ENCODE peak calls at places on chromosomes 5 and 9, in nine cellular contexts. X, M, U, J, B, E, G, H and Y are unnamed samples.

GRCh38 chr9:447230-448025 is 232.8 kb downstream of the DOCK8 start:
- DNase-seq in B (peak), M (no peak), E (no peak), G (no peak), H (no peak), U (peak), X (peak), J (peak), Y (no peak)

GRCh38 chr5:35094966-35095365 is 47.2 kb upstream of the AGXT2 start:
- DNase-seq in H (no peak), B (no peak), X (no peak), M (no peak), J (no peak), U (no peak), E (no peak), G (no peak), Y (no peak)

GRCh38 chr5:155127552-155127951 is 114.0 kb downstream of the KIF4B start:
- DNase-seq in J (no peak), U (no peak), X (no peak), B (no peak), G (no peak), H (no peak), E (no peak), M (no peak), Y (no peak)

GRCh38 chr9:91945277-91946074 is 4.6 kb downstream of the ROR2 start:
- DNase-seq in M (no peak), G (peak), B (no peak), H (no peak), X (no peak), E (no peak), J (peak), U (no peak), Y (no peak)

GRCh38 chr9:133492061-133493021 is 13.4 kb upstream of the SLC2A6 start:
- DNase-seq in X (no peak), H (no peak), U (no peak), B (no peak), E (no peak), M (no peak), G (no peak), J (no peak), Y (no peak)

GRCh38 chr5:111694183-111694582 is 62.8 kb downstream of the NREP start:
- DNase-seq in B (no peak), H (no peak), M (no peak), U (no peak), X (no peak), G (no peak), E (no peak), J (peak), Y (no peak)

GRCh38 chr5:31364881-31365636 is 166.8 kb downstream of the DROSHA start:
- DNase-seq in E (no peak), G (no peak), J (peak), B (no peak), X (no peak), U (no peak), H (no peak), M (no peak), Y (no peak)

GRCh38 chr5:127536687-127537086 is 19.2 kb downstream of the PRRC1 start:
- DNase-seq in U (no peak), B (no peak), X (no peak), M (peak), J (peak), G (no peak), H (no peak), E (no peak), Y (no peak)

GRCh38 chr9:131732636-131733340 is 7.1 kb downstream of the RAPGEF1 start:
- DNase-seq in X (no peak), G (no peak), B (peak), H (no peak), M (no peak), J (no peak), U (peak), E (no peak), Y (no peak)

GRCh38 chr5:113520429-113520828 is 6.9 kb downstream of the YTHDC2 start:
- DNase-seq in M (no peak), E (no peak), X (no peak), U (no peak), J (peak), H (no peak), G (no peak), B (no peak), Y (no peak)

GRCh38 chr9:87610200-87611155 is 112.8 kb downstream of the DAPK1 start:
- DNase-seq in U (no peak), M (no peak), J (peak), H (no peak), E (no peak), G (no peak), B (no peak), X (no peak), Y (no peak)

GRCh38 chr9:128145951-128146351 is 3.3 kb upstream of the LCN2 start:
- DNase-seq in E (no peak), B (no peak), J (no peak), X (no peak), H (no peak), M (no peak), G (no peak), U (no peak), Y (no peak)

GRCh38 chr5:122788996-122789395 is 14.1 kb downstream of the SNX2 start:
- DNase-seq in G (no peak), M (no peak), X (no peak), B (no peak), E (no peak), U (no peak), J (no peak), H (no peak), Y (no peak)